ENCODE peak calls at places on chromosomes 3 and 15, in ten cellular contexts. One of them, this sample, is unnamed.

GRCh38 chr15:42800731-42801474 is 64.0 kb upstream of the CDAN1 start:
- DNase-seq in neural crest cell: peak; percentile 2
- DNase-seq in C1 segment of cervical spinal cord: no peak
- DNase-seq in right lobe of liver: no peak
- DNase-seq in H54: no peak
- DNase-seq in AG08396: no peak
- DNase-seq in ureter: no peak
- DNase-seq in omental fat pad: no peak
- DNase-seq in frontal cortex: no peak
- DNase-seq in NCI-H1436: no peak
- DNase-seq in this sample: no peak

GRCh38 chr3:34828847-34829246 is 810.5 kb upstream of the ARPP21 start:
- DNase-seq in neural crest cell: no peak
- DNase-seq in C1 segment of cervical spinal cord: no peak
- DNase-seq in right lobe of liver: no peak
- DNase-seq in H54: no peak
- DNase-seq in AG08396: no peak
- DNase-seq in ureter: no peak
- DNase-seq in omental fat pad: no peak
- DNase-seq in frontal cortex: no peak
- DNase-seq in NCI-H1436: no peak
- DNase-seq in this sample: no peak

GRCh38 chr3:125186800-125187598 is 25.5 kb downstream of the SLC12A8 start:
- DNase-seq in neural crest cell: no peak
- DNase-seq in C1 segment of cervical spinal cord: no peak
- DNase-seq in right lobe of liver: no peak
- DNase-seq in H54: no peak
- DNase-seq in AG08396: no peak
- DNase-seq in ureter: no peak
- DNase-seq in omental fat pad: no peak
- DNase-seq in frontal cortex: no peak
- DNase-seq in NCI-H1436: no peak
- DNase-seq in this sample: no peak

GRCh38 chr3:36606871-36607765 is 157.2 kb downstream of the DCLK3 start:
- DNase-seq in neural crest cell: no peak
- DNase-seq in C1 segment of cervical spinal cord: no peak
- DNase-seq in right lobe of liver: no peak
- DNase-seq in H54: no peak
- DNase-seq in AG08396: no peak
- DNase-seq in ureter: no peak
- DNase-seq in omental fat pad: no peak
- DNase-seq in frontal cortex: no peak
- DNase-seq in NCI-H1436: no peak
- DNase-seq in this sample: no peak

GRCh38 chr3:195900426-195901355 is 7.7 kb downstream of the TNK2 start:
- DNase-seq in neural crest cell: no peak
- DNase-seq in C1 segment of cervical spinal cord: peak; percentile 83
- DNase-seq in right lobe of liver: peak; percentile 75
- DNase-seq in H54: peak; percentile 98
- DNase-seq in AG08396: peak; percentile 25
- DNase-seq in ureter: no peak
- DNase-seq in omental fat pad: no peak
- DNase-seq in frontal cortex: peak; percentile 78
- DNase-seq in NCI-H1436: no peak
- DNase-seq in this sample: peak; percentile 76

GRCh38 chr15:67033012-67033411 is 32.4 kb upstream of the SMAD3 start:
- DNase-seq in neural crest cell: no peak
- DNase-seq in C1 segment of cervical spinal cord: no peak
- DNase-seq in right lobe of liver: no peak
- DNase-seq in H54: no peak
- DNase-seq in AG08396: no peak
- DNase-seq in ureter: no peak
- DNase-seq in omental fat pad: no peak
- DNase-seq in frontal cortex: no peak
- DNase-seq in NCI-H1436: no peak
- DNase-seq in this sample: no peak

GRCh38 chr3:195801251-195802183 is 10.2 kb downstream of the MUC4 start:
- DNase-seq in neural crest cell: no peak
- DNase-seq in C1 segment of cervical spinal cord: no peak
- DNase-seq in right lobe of liver: no peak
- DNase-seq in H54: no peak
- DNase-seq in AG08396: no peak
- DNase-seq in ureter: peak; percentile 42
- DNase-seq in omental fat pad: no peak
- DNase-seq in frontal cortex: no peak
- DNase-seq in NCI-H1436: no peak
- DNase-seq in this sample: no peak

GRCh38 chr15:86850939-86851338 is 771.3 kb downstream of the AGBL1 start:
- DNase-seq in neural crest cell: no peak
- DNase-seq in C1 segment of cervical spinal cord: no peak
- DNase-seq in right lobe of liver: no peak
- DNase-seq in H54: no peak
- DNase-seq in AG08396: no peak
- DNase-seq in ureter: no peak
- DNase-seq in omental fat pad: no peak
- DNase-seq in frontal cortex: no peak
- DNase-seq in NCI-H1436: no peak
- DNase-seq in this sample: no peak

GRCh38 chr15:77724649-77725048 is 91.9 kb upstream of the LINGO1 start:
- DNase-seq in neural crest cell: no peak
- DNase-seq in C1 segment of cervical spinal cord: no peak
- DNase-seq in right lobe of liver: no peak
- DNase-seq in H54: no peak
- DNase-seq in AG08396: no peak
- DNase-seq in ureter: no peak
- DNase-seq in omental fat pad: no peak
- DNase-seq in frontal cortex: no peak
- DNase-seq in NCI-H1436: no peak
- DNase-seq in this sample: no peak

GRCh38 chr15:59160880-59161593 is 45.6 kb upstream of the LDHAL6B start:
- DNase-seq in neural crest cell: peak; percentile 8
- DNase-seq in C1 segment of cervical spinal cord: no peak
- DNase-seq in right lobe of liver: no peak
- DNase-seq in H54: no peak
- DNase-seq in AG08396: peak; percentile 29
- DNase-seq in ureter: no peak
- DNase-seq in omental fat pad: no peak
- DNase-seq in frontal cortex: no peak
- DNase-seq in NCI-H1436: peak; percentile 47
- DNase-seq in this sample: no peak

GRCh38 chr15:75578206-75578947 is 738 bp downstream of the PTPN9 start:
- DNase-seq in neural crest cell: peak; percentile 22
- DNase-seq in C1 segment of cervical spinal cord: no peak
- DNase-seq in right lobe of liver: peak; percentile 62
- DNase-seq in H54: peak; percentile 14
- DNase-seq in AG08396: peak; percentile 68
- DNase-seq in ureter: no peak
- DNase-seq in omental fat pad: no peak
- DNase-seq in frontal cortex: peak; percentile 35
- DNase-seq in NCI-H1436: no peak
- DNase-seq in this sample: no peak

GRCh38 chr15:62254137-62254934 is 89.3 kb upstream of the C2CD4B start:
- DNase-seq in neural crest cell: peak; percentile 76
- DNase-seq in C1 segment of cervical spinal cord: no peak
- DNase-seq in right lobe of liver: peak; percentile 68
- DNase-seq in H54: peak; percentile 30
- DNase-seq in AG08396: peak; percentile 67
- DNase-seq in ureter: peak; percentile 64
- DNase-seq in omental fat pad: peak; percentile 63
- DNase-seq in frontal cortex: no peak
- DNase-seq in NCI-H1436: peak; percentile 40
- DNase-seq in this sample: peak; percentile 46

GRCh38 chr3:114904633-114905032 is 242.5 kb downstream of the ZBTB20 start:
- DNase-seq in neural crest cell: no peak
- DNase-seq in C1 segment of cervical spinal cord: no peak
- DNase-seq in right lobe of liver: no peak
- DNase-seq in H54: no peak
- DNase-seq in AG08396: no peak
- DNase-seq in ureter: no peak
- DNase-seq in omental fat pad: no peak
- DNase-seq in frontal cortex: no peak
- DNase-seq in NCI-H1436: no peak
- DNase-seq in this sample: no peak

GRCh38 chr15:95300958-95301357 is 1029.5 kb upstream of the NR2F2 start:
- DNase-seq in neural crest cell: no peak
- DNase-seq in C1 segment of cervical spinal cord: no peak
- DNase-seq in right lobe of liver: no peak
- DNase-seq in H54: no peak
- DNase-seq in AG08396: peak; percentile 34
- DNase-seq in ureter: no peak
- DNase-seq in omental fat pad: no peak
- DNase-seq in frontal cortex: no peak
- DNase-seq in NCI-H1436: no peak
- DNase-seq in this sample: no peak

This sample was measured in coronary artery.